ENCODE peak calls at places on chromosome X, in seven cellular contexts. One of them, this sample, is unnamed.

GRCh38 chrX:20477836-20478532 is 211.3 kb upstream of the RPS6KA3 start:
- DNase-seq in mammary epithelial cell: no peak
- DNase-seq in upper lobe of right lung: peak; percentile 61
- DNase-seq in GM23338: no peak
- DNase-seq in ovary: no peak
- DNase-seq in HCT116: no peak
- DNase-seq in astrocyte: no peak
- DNase-seq in this sample: peak; percentile 39

GRCh38 chrX:77431227-77431626 is 16.0 kb upstream of the FGF16 start:
- DNase-seq in GM23338: peak; percentile 18
- DNase-seq in mammary epithelial cell: no peak
- DNase-seq in HCT116: no peak
- DNase-seq in ovary: no peak
- DNase-seq in astrocyte: peak; percentile 58
- DNase-seq in upper lobe of right lung: no peak
- DNase-seq in this sample: no peak

GRCh38 chrX:8679572-8679971 is 52.4 kb downstream of the ANOS1 start:
- DNase-seq in mammary epithelial cell: no peak
- DNase-seq in ovary: no peak
- DNase-seq in upper lobe of right lung: peak; percentile 55
- DNase-seq in GM23338: no peak
- DNase-seq in HCT116: no peak
- DNase-seq in astrocyte: no peak
- DNase-seq in this sample: no peak

GRCh38 chrX:20224814-20225487 is 41.8 kb downstream of the RPS6KA3 start:
- DNase-seq in ovary: no peak
- DNase-seq in GM23338: peak; percentile 4
- DNase-seq in astrocyte: peak; percentile 71
- DNase-seq in upper lobe of right lung: no peak
- DNase-seq in mammary epithelial cell: peak; percentile 42
- DNase-seq in HCT116: no peak
- DNase-seq in this sample: no peak

GRCh38 chrX:15973299-15973698 is 118.7 kb upstream of the AP1S2 start:
- DNase-seq in upper lobe of right lung: no peak
- DNase-seq in ovary: no peak
- DNase-seq in GM23338: peak; percentile 48
- DNase-seq in astrocyte: peak; percentile 1
- DNase-seq in HCT116: peak; percentile 21
- DNase-seq in mammary epithelial cell: peak; percentile 48
- DNase-seq in this sample: no peak

GRCh38 chrX:2371026-2371778 is 129.6 kb downstream of the DHRSX start:
- DNase-seq in HCT116: no peak
- DNase-seq in GM23338: peak; percentile 64
- DNase-seq in ovary: no peak
- DNase-seq in upper lobe of right lung: no peak
- DNase-seq in astrocyte: peak; percentile 47
- DNase-seq in mammary epithelial cell: no peak
- DNase-seq in this sample: no peak

GRCh38 chrX:52585892-52586291 is 68.8 kb downstream of the SSX7 start:
- DNase-seq in GM23338: no peak
- DNase-seq in HCT116: no peak
- DNase-seq in astrocyte: no peak
- DNase-seq in ovary: no peak
- DNase-seq in mammary epithelial cell: no peak
- DNase-seq in upper lobe of right lung: no peak
- DNase-seq in this sample: no peak

GRCh38 chrX:152154050-152154449 is 15.7 kb upstream of the MAGEA10 start:
- DNase-seq in upper lobe of right lung: no peak
- DNase-seq in GM23338: no peak
- DNase-seq in ovary: no peak
- DNase-seq in HCT116: no peak
- DNase-seq in astrocyte: no peak
- DNase-seq in mammary epithelial cell: no peak
- DNase-seq in this sample: no peak

GRCh38 chrX:48511561-48511960 is 2.8 kb downstream of the PORCN start:
- DNase-seq in upper lobe of right lung: no peak
- DNase-seq in mammary epithelial cell: no peak
- DNase-seq in HCT116: no peak
- DNase-seq in astrocyte: no peak
- DNase-seq in GM23338: peak; percentile 24
- DNase-seq in ovary: no peak
- DNase-seq in this sample: no peak

GRCh38 chrX:17590892-17591740 is 146.2 kb upstream of the SCML1 start:
- DNase-seq in astrocyte: peak; percentile 67
- DNase-seq in GM23338: peak; percentile 68
- DNase-seq in ovary: peak; percentile 65
- DNase-seq in upper lobe of right lung: no peak
- DNase-seq in HCT116: peak; percentile 49
- DNase-seq in mammary epithelial cell: peak; percentile 64
- DNase-seq in this sample: peak; percentile 44

GRCh38 chrX:103276581-103277002 is at the start of gene TCEAL5:
- DNase-seq in astrocyte: no peak
- DNase-seq in ovary: peak; percentile 45
- DNase-seq in mammary epithelial cell: no peak
- DNase-seq in upper lobe of right lung: no peak
- DNase-seq in GM23338: peak; percentile 22
- DNase-seq in HCT116: no peak
- DNase-seq in this sample: no peak

GRCh38 chrX:34521563-34521962 is 135.5 kb downstream of the TMEM47 start:
- DNase-seq in GM23338: peak; percentile 52
- DNase-seq in mammary epithelial cell: peak; percentile 21
- DNase-seq in HCT116: no peak
- DNase-seq in ovary: no peak
- DNase-seq in astrocyte: no peak
- DNase-seq in upper lobe of right lung: no peak
- DNase-seq in this sample: no peak

GRCh38 chrX:100743009-100743615 is 11.2 kb upstream of the SYTL4 start:
- DNase-seq in GM23338: no peak
- DNase-seq in HCT116: no peak
- DNase-seq in mammary epithelial cell: no peak
- DNase-seq in upper lobe of right lung: no peak
- DNase-seq in ovary: no peak
- DNase-seq in astrocyte: peak; percentile 32
- DNase-seq in this sample: no peak

GRCh38 chrX:63250253-63250868 is 100.8 kb downstream of the SPIN4 start:
- DNase-seq in mammary epithelial cell: peak; percentile 65
- DNase-seq in GM23338: peak; percentile 81
- DNase-seq in ovary: no peak
- DNase-seq in astrocyte: peak; percentile 64
- DNase-seq in HCT116: peak; percentile 69
- DNase-seq in upper lobe of right lung: no peak
- DNase-seq in this sample: no peak

GRCh38 chrX:153060095-153060445 is 3.8 kb downstream of the PNMA3 start:
- DNase-seq in GM23338: no peak
- DNase-seq in astrocyte: no peak
- DNase-seq in ovary: no peak
- DNase-seq in HCT116: no peak
- DNase-seq in mammary epithelial cell: no peak
- DNase-seq in upper lobe of right lung: no peak
- DNase-seq in this sample: no peak

GRCh38 chrX:2828404-2829065 is at the start of gene GYG2:
- DNase-seq in upper lobe of right lung: no peak
- DNase-seq in HCT116: no peak
- DNase-seq in astrocyte: no peak
- DNase-seq in ovary: peak; percentile 44
- DNase-seq in mammary epithelial cell: no peak
- DNase-seq in GM23338: peak; percentile 72
- DNase-seq in this sample: no peak

GRCh38 chrX:2397648-2398340 is 103.0 kb downstream of the DHRSX start:
- DNase-seq in mammary epithelial cell: peak; percentile 37
- DNase-seq in upper lobe of right lung: no peak
- DNase-seq in GM23338: no peak
- DNase-seq in ovary: no peak
- DNase-seq in HCT116: peak; percentile 42
- DNase-seq in astrocyte: peak; percentile 64
- DNase-seq in this sample: no peak

GRCh38 chrX:104668550-104668949 is 102.6 kb downstream of the IL1RAPL2 start:
- DNase-seq in mammary epithelial cell: peak; percentile 14
- DNase-seq in HCT116: no peak
- DNase-seq in GM23338: peak; percentile 33
- DNase-seq in upper lobe of right lung: no peak
- DNase-seq in ovary: no peak
- DNase-seq in astrocyte: peak; percentile 26
- DNase-seq in this sample: no peak

GRCh38 chrX:103941201-103941975 is 21.0 kb upstream of the TMSB15B start:
- DNase-seq in astrocyte: peak; percentile 27
- DNase-seq in ovary: no peak
- DNase-seq in HCT116: no peak
- DNase-seq in upper lobe of right lung: no peak
- DNase-seq in GM23338: peak; percentile 48
- DNase-seq in mammary epithelial cell: peak; percentile 35
- DNase-seq in this sample: no peak

GRCh38 chrX:149504226-149504914 is 736 bp downstream of the IDS start:
- DNase-seq in GM23338: peak; percentile 56
- DNase-seq in upper lobe of right lung: peak; percentile 66
- DNase-seq in ovary: no peak
- DNase-seq in mammary epithelial cell: no peak
- DNase-seq in HCT116: no peak
- DNase-seq in astrocyte: no peak
- DNase-seq in this sample: peak; percentile 63

GRCh38 chrX:32873786-32874185 is 337.6 kb downstream of the DMD start:
- DNase-seq in GM23338: no peak
- DNase-seq in upper lobe of right lung: no peak
- DNase-seq in ovary: no peak
- DNase-seq in mammary epithelial cell: peak; percentile 15
- DNase-seq in astrocyte: no peak
- DNase-seq in HCT116: no peak
- DNase-seq in this sample: no peak

GRCh38 chrX:2401590-2402360 is 99.0 kb downstream of the DHRSX start:
- DNase-seq in ovary: no peak
- DNase-seq in mammary epithelial cell: peak; percentile 97
- DNase-seq in upper lobe of right lung: no peak
- DNase-seq in HCT116: peak; percentile 89
- DNase-seq in GM23338: no peak
- DNase-seq in astrocyte: peak; percentile 78
- DNase-seq in this sample: no peak

GRCh38 chrX:20594985-20595384 is 328.3 kb upstream of the RPS6KA3 start:
- DNase-seq in GM23338: peak; percentile 59
- DNase-seq in HCT116: peak; percentile 1
- DNase-seq in upper lobe of right lung: no peak
- DNase-seq in astrocyte: peak; percentile 14
- DNase-seq in mammary epithelial cell: no peak
- DNase-seq in ovary: no peak
- DNase-seq in this sample: no peak

GRCh38 chrX:108225456-108225730 is 133.8 kb downstream of the ATG4A start:
- DNase-seq in upper lobe of right lung: no peak
- DNase-seq in ovary: no peak
- DNase-seq in GM23338: no peak
- DNase-seq in HCT116: no peak
- DNase-seq in astrocyte: peak; percentile 49
- DNase-seq in mammary epithelial cell: peak; percentile 57
- DNase-seq in this sample: no peak

GRCh38 chrX:53261573-53261972 is 19.8 kb downstream of the IQSEC2 start:
- DNase-seq in mammary epithelial cell: no peak
- DNase-seq in ovary: no peak
- DNase-seq in astrocyte: no peak
- DNase-seq in GM23338: no peak
- DNase-seq in upper lobe of right lung: no peak
- DNase-seq in HCT116: no peak
- DNase-seq in this sample: no peak

GRCh38 chrX:109350051-109350450 is 131.8 kb downstream of the GUCY2F start:
- DNase-seq in ovary: no peak
- DNase-seq in mammary epithelial cell: no peak
- DNase-seq in astrocyte: no peak
- DNase-seq in GM23338: no peak
- DNase-seq in upper lobe of right lung: no peak
- DNase-seq in HCT116: no peak
- DNase-seq in this sample: no peak
- H3K27me3 ChIP-seq in ovary: no peaks in the 10 kb centered on the region
- H3K27me3 ChIP-seq in mammary epithelial cell: peaks cover 4% of the 10 kb centered on the region
- H3K27me3 ChIP-seq in astrocyte: no peaks in the 10 kb centered on the region
- H3K27me3 ChIP-seq in GM23338: no peaks in the 10 kb centered on the region
- H3K27me3 ChIP-seq in upper lobe of right lung: no peaks in the 10 kb centered on the region
- H3K27me3 ChIP-seq in HCT116: no peaks in the 10 kb centered on the region
- H3K27me3 ChIP-seq in this sample: no peaks in the 10 kb centered on the region

DNA sequence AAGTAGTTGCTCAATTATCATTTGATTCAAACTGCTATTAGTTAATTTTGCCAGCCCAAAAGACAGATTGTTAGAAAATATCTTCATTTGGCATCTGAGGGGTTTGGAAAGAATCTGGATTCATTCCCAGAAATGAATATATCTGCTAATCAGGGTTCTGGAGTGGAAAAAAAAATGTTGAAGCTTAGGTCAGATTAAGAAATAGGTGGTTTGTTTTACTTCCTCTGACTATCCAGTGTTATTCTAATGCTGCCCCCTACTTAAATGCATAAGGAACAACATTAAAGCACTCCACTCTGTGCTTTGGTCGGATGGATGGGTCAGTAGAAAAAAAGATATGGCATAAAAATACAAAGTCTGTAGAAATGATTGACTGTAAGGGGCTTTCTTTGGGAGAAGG is 89.0 kb downstream of the LUZP4 start:
- DNase-seq in ovary: no peak
- DNase-seq in upper lobe of right lung: no peak
- DNase-seq in mammary epithelial cell: no peak
- DNase-seq in HCT116: no peak
- DNase-seq in astrocyte: peak; percentile 58
- DNase-seq in GM23338: no peak
- DNase-seq in this sample: no peak
- TF ChIP-seq CTCF in ovary: no peak
- TF ChIP-seq CTCF in upper lobe of right lung: no peak
- TF ChIP-seq CTCF in mammary epithelial cell: no peak
- TF ChIP-seq CTCF in HCT116: no peak
- TF ChIP-seq CTCF in astrocyte: peak; percentile 5
- TF ChIP-seq CTCF in GM23338: no peak
- TF ChIP-seq CTCF in this sample: no peak

GRCh38 chrX:39759526-39760224 is 338.1 kb downstream of the BCOR start:
- DNase-seq in GM23338: no peak
- DNase-seq in upper lobe of right lung: peak; percentile 66
- DNase-seq in mammary epithelial cell: no peak
- DNase-seq in HCT116: no peak
- DNase-seq in ovary: peak; percentile 67
- DNase-seq in astrocyte: peak; percentile 79
- DNase-seq in this sample: no peak

GRCh38 chrX:39762266-39762841 is 335.4 kb downstream of the BCOR start:
- DNase-seq in GM23338: no peak
- DNase-seq in mammary epithelial cell: peak; percentile 48
- DNase-seq in HCT116: no peak
- DNase-seq in astrocyte: peak; percentile 90
- DNase-seq in ovary: no peak
- DNase-seq in upper lobe of right lung: no peak
- DNase-seq in this sample: no peak

GRCh38 chrX:39758791-39759525 is 338.8 kb downstream of the BCOR start:
- DNase-seq in HCT116: no peak
- DNase-seq in astrocyte: peak; percentile 26
- DNase-seq in mammary epithelial cell: no peak
- DNase-seq in ovary: peak; percentile 52
- DNase-seq in GM23338: no peak
- DNase-seq in upper lobe of right lung: no peak
- DNase-seq in this sample: no peak

GRCh38 chrX:39757971-39758370 is 339.8 kb downstream of the BCOR start:
- DNase-seq in mammary epithelial cell: no peak
- DNase-seq in astrocyte: peak; percentile 92
- DNase-seq in upper lobe of right lung: no peak
- DNase-seq in GM23338: no peak
- DNase-seq in HCT116: no peak
- DNase-seq in ovary: no peak
- DNase-seq in this sample: no peak

GRCh38 chrX:39760930-39761329 is 336.8 kb downstream of the BCOR start:
- DNase-seq in astrocyte: peak; percentile 25
- DNase-seq in HCT116: no peak
- DNase-seq in GM23338: no peak
- DNase-seq in upper lobe of right lung: no peak
- DNase-seq in ovary: no peak
- DNase-seq in mammary epithelial cell: no peak
- DNase-seq in this sample: no peak
- H3K4me1 ChIP-seq in astrocyte: peaks cover 61% of the 10 kb centered on the region
- H3K4me1 ChIP-seq in HCT116: peaks cover 5% of the 10 kb centered on the region
- H3K4me1 ChIP-seq in GM23338: peaks cover 4% of the 10 kb centered on the region
- H3K4me1 ChIP-seq in upper lobe of right lung: peaks cover 2% of the 10 kb centered on the region
- H3K4me1 ChIP-seq in ovary: peaks cover 2% of the 10 kb centered on the region
- H3K4me1 ChIP-seq in mammary epithelial cell: peaks cover 13% of the 10 kb centered on the region
- H3K4me1 ChIP-seq in this sample: no peaks in the 10 kb centered on the region

GRCh38 chrX:10286195-10286594 is 129.4 kb downstream of the CLCN4 start:
- DNase-seq in HCT116: no peak
- DNase-seq in astrocyte: no peak
- DNase-seq in upper lobe of right lung: no peak
- DNase-seq in GM23338: no peak
- DNase-seq in ovary: no peak
- DNase-seq in mammary epithelial cell: no peak
- DNase-seq in this sample: no peak
- H3K27me3 ChIP-seq in HCT116: no peaks in the 10 kb centered on the region
- H3K27me3 ChIP-seq in astrocyte: peaks cover 3% of the 10 kb centered on the region
- H3K27me3 ChIP-seq in upper lobe of right lung: no peaks in the 10 kb centered on the region
- H3K27me3 ChIP-seq in GM23338: no peaks in the 10 kb centered on the region
- H3K27me3 ChIP-seq in ovary: no peaks in the 10 kb centered on the region
- H3K27me3 ChIP-seq in mammary epithelial cell: no peaks in the 10 kb centered on the region
- H3K27me3 ChIP-seq in this sample: no peaks in the 10 kb centered on the region